ENCODE peak calls at places on chromosomes 3 and 15, in seven cellular contexts. Z, I, T, X, V, S and G are unnamed samples.

GRCh38 chr3:186705882-186706780 is 11.0 kb upstream of the KNG1 start:
- DNase-seq in V (peak), S (no peak), T (no peak), X (no peak), Z (no peak), I (no peak), G (peak)

GRCh38 chr3:178255315-178255714 is 280.9 kb upstream of the KCNMB2 start:
- DNase-seq in Z (no peak), V (no peak), X (no peak), T (no peak), S (no peak), I (no peak), G (peak)

GRCh38 chr3:30353711-30354467 is 252.5 kb upstream of the TGFBR2 start:
- DNase-seq in X (no peak), I (no peak), T (no peak), Z (no peak), S (no peak), V (peak), G (no peak)

GRCh38 chr15:74540135-74540760 is 772 bp upstream of the ARID3B start:
- DNase-seq in S (no peak), T (no peak), Z (no peak), V (no peak), X (no peak), I (no peak), G (no peak)

GRCh38 chr3:105868450-105868744 is 415 bp downstream of the CBLB start:
- DNase-seq in T (peak), Z (peak), I (no peak), X (peak), S (peak), V (peak), G (no peak)

GRCh38 chr3:128285925-128286275 is 132.6 kb downstream of the EEFSEC start:
- DNase-seq in S (no peak), T (no peak), Z (no peak), I (no peak), X (no peak), V (no peak), G (no peak)

GRCh38 chr15:38263996-38264395 is 11.4 kb downstream of the SPRED1 start:
- DNase-seq in V (no peak), T (no peak), I (peak), X (peak), Z (no peak), S (no peak), G (no peak)

GRCh38 chr3:47000198-47000815 is 20.8 kb downstream of the NBEAL2 start:
- DNase-seq in V (no peak), T (peak), Z (no peak), X (no peak), I (peak), S (no peak), G (no peak)

GRCh38 chr3:48423883-48424695 is 5.8 kb downstream of the PLXNB1 start:
- DNase-seq in Z (peak), X (no peak), I (no peak), S (no peak), T (no peak), V (no peak), G (no peak)

GRCh38 chr3:9248232-9249191 is 934 bp downstream of the SRGAP3 start:
- DNase-seq in T (no peak), I (no peak), V (no peak), S (no peak), X (no peak), Z (peak), G (no peak)

GRCh38 chr3:143536817-143537535 is 311.3 kb downstream of the SLC9A9 start:
- DNase-seq in T (peak), S (no peak), X (peak), Z (no peak), V (no peak), I (peak), G (no peak)

GRCh38 chr15:27238209-27238608 is 267.2 kb downstream of the GABRG3 start:
- DNase-seq in I (no peak), S (no peak), Z (no peak), V (no peak), T (no peak), X (no peak), G (no peak)